ENCODE peak calls at places on chromosomes 12 and 14, in ten cellular contexts. H is astrocyte; M is tibial nerve; C is C1 segment of cervical spinal cord; U is AG04450; R is activated T-helper 9 cell treated with anti-CD3 and anti-CD28 coated beads, Interleukin-2, amount 50 U/mL, for 16 hours; Q is pancreas; K is AG09309; Z is heart left ventricle; T is GM19239. G is an unnamed sample.

GRCh38 chr12:56128669-56129209 is 672 bp downstream of the ESYT1 start:
- DNase-seq in T (no peak), K (no peak), C (no peak), R (no peak), Q (no peak), U (no peak), Z (no peak), M (peak; percentile 30), H (no peak), G (no peak)

GRCh38 chr12:27095346-27095745 is 13.0 kb upstream of the C12orf71 start:
- DNase-seq in C (no peak), T (no peak), Z (no peak), R (no peak), Q (no peak), H (no peak), K (no peak), M (no peak), U (no peak), G (no peak)

GRCh38 chr14:22560638-22561365 is 28.2 kb downstream of the DAD1 start:
- DNase-seq in C (no peak), K (no peak), Z (no peak), Q (peak; percentile 52), R (no peak), M (no peak), U (no peak), T (no peak), H (no peak), G (no peak)

GRCh38 chr14:77722301-77722700 is 14.4 kb downstream of the SLIRP start:
- DNase-seq in H (no peak), K (no peak), Z (no peak), Q (no peak), T (no peak), C (no peak), R (no peak), U (no peak), M (no peak), G (no peak)

GRCh38 chr12:52155048-52155868 is 36.6 kb downstream of the KRT80 start:
- DNase-seq in Q (no peak), K (no peak), M (no peak), T (no peak), R (no peak), H (no peak), U (no peak), C (no peak), Z (peak; percentile 38), G (peak; percentile 32)

GRCh38 chr12:31362759-31363415 is 36.9 kb upstream of the SINHCAF start:
- DNase-seq in M (peak; percentile 4), H (no peak), U (no peak), R (no peak), C (no peak), T (peak; percentile 28), K (no peak), Z (no peak), Q (no peak), G (peak; percentile 51)

GRCh38 chr14:78446807-78447206 is 276.6 kb downstream of the NRXN3 start:
- DNase-seq in Q (no peak), C (no peak), K (no peak), H (no peak), R (no peak), U (no peak), M (no peak), T (no peak), Z (no peak), G (peak; percentile 25)

GRCh38 chr12:77049767-77050353 is 15.5 kb downstream of the E2F7 start:
- DNase-seq in H (peak; percentile 52), C (no peak), Z (no peak), R (no peak), U (peak; percentile 23), K (no peak), Q (no peak), T (peak; percentile 12), M (peak; percentile 44), G (peak; percentile 75)

GRCh38 chr12:114671664-114672476 is 12.1 kb downstream of the TBX3 start:
- DNase-seq in R (no peak), C (no peak), K (no peak), M (no peak), Q (no peak), T (no peak), U (no peak), Z (no peak), H (no peak), G (no peak)

GRCh38 chr12:58711968-58712367 is 208.3 kb downstream of the LRIG3 start:
- DNase-seq in K (peak; percentile 52), C (no peak), Q (no peak), M (no peak), Z (no peak), T (no peak), H (peak; percentile 93), R (no peak), U (peak; percentile 11), G (peak; percentile 9)

GRCh38 chr14:35558680-35559079 is 24.7 kb downstream of the INSM2 start:
- DNase-seq in C (no peak), M (no peak), Z (no peak), U (no peak), Q (no peak), R (no peak), K (no peak), T (no peak), H (no peak), G (no peak)

GRCh38 chr14:50941151-50941550 is 3.1 kb downstream of the PYGL start:
- DNase-seq in H (peak; percentile 92), R (no peak), C (no peak), U (no peak), M (no peak), T (no peak), Q (no peak), K (peak; percentile 75), Z (no peak), G (peak; percentile 37)

GRCh38 chr12:108247130-108247529 is 92.0 kb downstream of the CMKLR1 start:
- DNase-seq in R (no peak), Z (no peak), C (no peak), H (no peak), T (no peak), U (no peak), Q (no peak), K (no peak), M (no peak), G (no peak)

GRCh38 chr14:76917158-76917596 is 91.0 kb downstream of the LRRC74A start:
- DNase-seq in R (no peak), H (peak; percentile 71), Q (peak; percentile 43), Z (peak; percentile 54), C (no peak), K (no peak), T (no peak), U (no peak), M (peak; percentile 67), G (peak; percentile 77)

GRCh38 chr12:6249580-6249979 is 49.4 kb downstream of the CD9 start:
- DNase-seq in C (no peak), R (no peak), M (no peak), T (no peak), Q (no peak), K (no peak), Z (peak; percentile 8), H (no peak), U (no peak), G (no peak)

GRCh38 chr12:12717586-12718381 is 616 bp downstream of the CDKN1B start:
- DNase-seq in Q (peak; percentile 23), C (no peak), Z (peak; percentile 39), M (peak; percentile 25), K (no peak), U (no peak), T (no peak), R (no peak), H (no peak), G (no peak)

GRCh38 chr12:10941369-10941768 is 2.3 kb upstream of the TAS2R14 start:
- DNase-seq in Q (no peak), R (no peak), K (no peak), Z (no peak), T (no peak), C (no peak), H (no peak), M (no peak), U (no peak), G (no peak)

GRCh38 chr14:51398898-51399297 is 158.9 kb downstream of the TMX1 start:
- DNase-seq in Z (peak; percentile 36), M (no peak), K (peak; percentile 56), R (no peak), Q (no peak), T (no peak), U (peak; percentile 52), H (peak; percentile 82), C (no peak), G (peak; percentile 75)

GRCh38 chr12:133203344-133204263 is 22.3 kb downstream of the ZNF268 start:
- DNase-seq in U (no peak), H (no peak), T (no peak), C (no peak), Z (no peak), Q (no peak), R (no peak), M (no peak), K (no peak), G (no peak)

GRCh38 chr12:94204647-94205247 is 56.4 kb downstream of the PLXNC1 start:
- DNase-seq in H (no peak), M (no peak), K (no peak), R (no peak), Z (no peak), U (no peak), C (no peak), Q (no peak), T (no peak), G (no peak)

GRCh38 chr12:118840399-118840798 is 140.9 kb upstream of the SRRM4 start:
- DNase-seq in Q (no peak), Z (no peak), C (no peak), K (no peak), R (no peak), T (no peak), H (no peak), U (no peak), M (no peak), G (no peak)

GRCh38 chr12:22733756-22734155 is 108.8 kb downstream of the ETNK1 start:
- DNase-seq in Q (no peak), Z (no peak), T (no peak), U (no peak), C (no peak), M (no peak), K (no peak), H (peak; percentile 8), R (no peak), G (no peak)

GRCh38 chr12:47878293-47878917 is 26.4 kb downstream of the VDR start:
- DNase-seq in C (no peak), Z (no peak), H (no peak), T (no peak), U (no peak), R (no peak), K (no peak), M (no peak), Q (no peak), G (no peak)

GRCh38 chr14:32073537-32074189 is 3.4 kb upstream of the ARHGAP5 start:
- DNase-seq in Z (no peak), R (no peak), Q (peak; percentile 57), K (peak; percentile 71), T (peak; percentile 39), M (peak; percentile 79), C (no peak), U (peak; percentile 48), H (peak; percentile 53), G (peak; percentile 80)

GRCh38 chr12:117749431-117749830 is 219.4 kb downstream of the KSR2 start:
- DNase-seq in Z (no peak), C (no peak), H (no peak), R (no peak), U (no peak), Q (no peak), M (no peak), T (no peak), K (no peak), G (peak; percentile 79)

GRCh38 chr12:56257491-56258067 is 605 bp downstream of the ANKRD52 start:
- DNase-seq in R (no peak), U (no peak), H (peak; percentile 18), M (no peak), K (no peak), C (no peak), T (no peak), Z (no peak), Q (no peak), G (peak; percentile 26)

GRCh38 chr14:92254786-92255185 is 68.2 kb upstream of the SLC24A4 start:
- DNase-seq in T (no peak), Q (peak; percentile 6), M (peak; percentile 34), K (no peak), C (peak; percentile 65), U (peak; percentile 3), R (no peak), H (peak; percentile 2), Z (peak; percentile 69), G (no peak)

GRCh38 chr12:54479421-54479820 is 6.0 kb upstream of the GTSF1 start:
- DNase-seq in Z (no peak), C (no peak), Q (no peak), H (peak; percentile 77), R (no peak), M (no peak), U (peak; percentile 18), T (no peak), K (peak; percentile 40), G (no peak)

G was measured in renal cortical epithelial cell.